ENCODE peak calls at places on chromosome 4, in seven cellular contexts. V, H, Q, C, F, Y and Z are unnamed samples.

GRCh38 chr4:184237612-184238011 is 19.9 kb upstream of the ENPP6 start:
- DNase-seq in V (no peak), H (peak; percentile 4), Q (peak; percentile 84), C (no peak), F (no peak), Y (no peak), Z (no peak)

GRCh38 chr4:87375719-87376291 is 15.2 kb downstream of the HSD17B11 start:
- DNase-seq in V (no peak), H (no peak), Q (no peak), C (peak; percentile 62), F (no peak), Y (no peak), Z (no peak)

GRCh38 chr4:78569291-78569821 is 17.8 kb downstream of the ANXA3 start:
- DNase-seq in V (no peak), H (no peak), Q (no peak), C (peak; percentile 92), F (no peak), Y (no peak), Z (no peak)

GRCh38 chr4:7812921-7813320 is 126.7 kb downstream of the AFAP1 start:
- DNase-seq in V (no peak), H (no peak), Q (no peak), C (no peak), F (no peak), Y (no peak), Z (no peak)

GRCh38 chr4:186845137-186845842 is 121.6 kb upstream of the FAT1 start:
- DNase-seq in V (no peak), H (no peak), Q (no peak), C (peak; percentile 35), F (no peak), Y (no peak), Z (no peak)

GRCh38 chr4:126271266-126271665 is 956.5 kb downstream of the FAT4 start:
- DNase-seq in V (no peak), H (no peak), Q (no peak), C (no peak), F (no peak), Y (no peak), Z (no peak)

GRCh38 chr4:57040510-57040909 is 61.8 kb downstream of the POLR2B start:
- DNase-seq in V (no peak), H (no peak), Q (no peak), C (no peak), F (no peak), Y (no peak), Z (no peak)

GRCh38 chr4:140092094-140092820 is 61.7 kb downstream of the MAML3 start:
- DNase-seq in V (no peak), H (no peak), Q (peak; percentile 29), C (peak; percentile 30), F (no peak), Y (no peak), Z (peak; percentile 26)

GRCh38 chr4:67929447-67929846 is 33.8 kb downstream of the TMPRSS11A start:
- DNase-seq in V (no peak), H (no peak), Q (no peak), C (peak; percentile 94), F (no peak), Y (no peak), Z (no peak)

GRCh38 chr4:179867300-179867878 is 2375.8 kb upstream of the TENM3 start:
- DNase-seq in V (no peak), H (no peak), Q (peak; percentile 44), C (peak; percentile 64), F (no peak), Y (peak; percentile 68), Z (no peak)

GRCh38 chr4:74320559-74321118 is 12.4 kb downstream of the EPGN start:
- DNase-seq in V (no peak), H (no peak), Q (peak; percentile 56), C (peak; percentile 95), F (no peak), Y (no peak), Z (no peak)

GRCh38 chr4:55617587-55618197 is 18.4 kb downstream of the NMU start:
- DNase-seq in V (no peak), H (no peak), Q (no peak), C (no peak), F (no peak), Y (no peak), Z (no peak)

GRCh38 chr4:131001371-131001770 is 1905.4 kb downstream of the C4orf33 start:
- DNase-seq in V (no peak), H (no peak), Q (no peak), C (peak; percentile 54), F (no peak), Y (no peak), Z (no peak)

GRCh38 chr4:74203467-74203866 is 45.5 kb downstream of the MTHFD2L start:
- DNase-seq in V (no peak), H (no peak), Q (no peak), C (no peak), F (no peak), Y (no peak), Z (no peak)

GRCh38 chr4:8900588-8900987 is 28.9 kb upstream of the HMX1 start:
- DNase-seq in V (no peak), H (no peak), Q (no peak), C (no peak), F (no peak), Y (no peak), Z (no peak)

GRCh38 chr4:13866881-13867280 is 239.4 kb upstream of the BOD1L1 start:
- DNase-seq in V (no peak), H (no peak), Q (no peak), C (peak; percentile 24), F (no peak), Y (no peak), Z (no peak)

GRCh38 chr4:6806924-6807676 is 24.6 kb downstream of the KIAA0232 start:
- DNase-seq in V (no peak), H (no peak), Q (no peak), C (no peak), F (no peak), Y (no peak), Z (no peak)

GRCh38 chr4:127364397-127364796 is 268.4 kb upstream of the INTU start:
- DNase-seq in V (no peak), H (no peak), Q (no peak), C (no peak), F (no peak), Y (no peak), Z (no peak)

GRCh38 chr4:54276633-54277426 is 47.7 kb downstream of the PDGFRA start:
- DNase-seq in V (no peak), H (no peak), Q (no peak), C (no peak), F (no peak), Y (peak; percentile 1), Z (no peak)

GRCh38 chr4:110654254-110654635 is 31.4 kb upstream of the PITX2 start:
- DNase-seq in V (no peak), H (no peak), Q (no peak), C (no peak), F (no peak), Y (no peak), Z (no peak)

GRCh38 chr4:106266201-106266600 is 49.8 kb downstream of the TBCK start:
- DNase-seq in V (no peak), H (no peak), Q (no peak), C (peak; percentile 55), F (no peak), Y (no peak), Z (no peak)

GRCh38 chr4:2928242-2929155 is 34.7 kb downstream of the NOP14 start:
- DNase-seq in V (peak; percentile 59), H (no peak), Q (no peak), C (no peak), F (no peak), Y (no peak), Z (no peak)

GRCh38 chr4:155748039-155748438 is 10.8 kb upstream of the GUCY1B1 start:
- DNase-seq in V (no peak), H (no peak), Q (no peak), C (no peak), F (no peak), Y (no peak), Z (no peak)

GRCh38 chr4:132071815-132072214 is 1077.3 kb upstream of the PCDH10 start:
- DNase-seq in V (no peak), H (no peak), Q (no peak), C (peak; percentile 39), F (no peak), Y (no peak), Z (no peak)

GRCh38 chr4:185719493-185719843 is 92.5 kb downstream of the SORBS2 start:
- DNase-seq in V (no peak), H (no peak), Q (no peak), C (no peak), F (no peak), Y (no peak), Z (no peak)

GRCh38 chr4:159006202-159006601 is 96.7 kb upstream of the RAPGEF2 start:
- DNase-seq in V (no peak), H (no peak), Q (no peak), C (peak; percentile 86), F (no peak), Y (no peak), Z (no peak)

GRCh38 chr4:95839891-95840290 is at the start of gene PDHA2:
- DNase-seq in V (peak; percentile 47), H (no peak), Q (no peak), C (no peak), F (no peak), Y (no peak), Z (no peak)